ENCODE peak calls at places on chromosome 16, in ten cellular contexts. F is HCT116, J is colonic mucosa, H is uterus, W is MCF 10A, C is cardiac fibroblast, O is neural progenitor cell, B is H9, Z is stomach, G is cardiac muscle cell. V is an unnamed sample.
A peak's percentile ranks its signal among the peaks of the same experiment; 100 is the strongest.

GRCh38 chr16:22670551-22670970 is 143.4 kb upstream of the HS3ST2 start:
- DNase-seq in B (peak; percentile 94), Z (no peak), G (no peak), J (no peak), W (peak; percentile 33), H (no peak), C (no peak), F (peak; percentile 65), O (peak; percentile 77), V (no peak)

GRCh38 chr16:87416826-87417471 is 24.8 kb downstream of the MAP1LC3B start:
- DNase-seq in Z (no peak), J (peak; percentile 43), H (peak; percentile 47), F (no peak), W (peak; percentile 56), B (no peak), O (peak; percentile 19), G (peak; percentile 75), C (peak; percentile 76), V (no peak)

GRCh38 chr16:65312795-65313194 is 190.9 kb upstream of the CDH11 start:
- DNase-seq in C (peak; percentile 41), O (no peak), H (no peak), Z (no peak), G (peak; percentile 38), B (no peak), J (no peak), F (no peak), W (no peak), V (no peak)

GRCh38 chr16:72848759-72849664 is 198.9 kb downstream of the ZFHX3 start:
- DNase-seq in H (peak; percentile 89), B (no peak), J (peak; percentile 81), F (peak; percentile 56), W (peak; percentile 91), G (peak; percentile 94), Z (peak; percentile 92), C (peak; percentile 96), O (peak; percentile 26), V (peak; percentile 88)

GRCh38 chr16:69532761-69533459 is 32.9 kb upstream of the NFAT5 start:
- DNase-seq in O (no peak), G (no peak), F (no peak), C (no peak), Z (no peak), B (no peak), J (no peak), W (no peak), H (no peak), V (no peak)

GRCh38 chr16:71647391-71647790 is 21.4 kb downstream of the MARVELD3 start:
- DNase-seq in G (no peak), J (no peak), C (no peak), B (no peak), O (no peak), F (no peak), H (no peak), W (no peak), Z (no peak), V (no peak)

GRCh38 chr16:30010817-30011504 is at the start of gene DOC2A:
- DNase-seq in B (peak; percentile 59), F (no peak), O (peak; percentile 78), Z (no peak), H (no peak), C (no peak), W (no peak), G (no peak), J (no peak), V (no peak)

GRCh38 chr16:65618931-65619330 is 497.1 kb upstream of the CDH11 start:
- DNase-seq in C (peak; percentile 20), O (no peak), G (peak; percentile 27), W (no peak), H (no peak), F (no peak), Z (no peak), B (no peak), J (no peak), V (no peak)

GRCh38 chr16:82043680-82044584 is 8.9 kb downstream of the HSD17B2 start:
- DNase-seq in G (peak; percentile 16), Z (no peak), B (no peak), O (peak; percentile 56), F (no peak), W (no peak), H (no peak), J (no peak), C (peak; percentile 7), V (no peak)

GRCh38 chr16:77540656-77541055 is 105.8 kb upstream of the ADAMTS18 start:
- DNase-seq in H (no peak), O (no peak), C (peak; percentile 3), F (no peak), B (no peak), G (peak; percentile 62), Z (no peak), W (no peak), J (no peak), V (no peak)

DNA sequence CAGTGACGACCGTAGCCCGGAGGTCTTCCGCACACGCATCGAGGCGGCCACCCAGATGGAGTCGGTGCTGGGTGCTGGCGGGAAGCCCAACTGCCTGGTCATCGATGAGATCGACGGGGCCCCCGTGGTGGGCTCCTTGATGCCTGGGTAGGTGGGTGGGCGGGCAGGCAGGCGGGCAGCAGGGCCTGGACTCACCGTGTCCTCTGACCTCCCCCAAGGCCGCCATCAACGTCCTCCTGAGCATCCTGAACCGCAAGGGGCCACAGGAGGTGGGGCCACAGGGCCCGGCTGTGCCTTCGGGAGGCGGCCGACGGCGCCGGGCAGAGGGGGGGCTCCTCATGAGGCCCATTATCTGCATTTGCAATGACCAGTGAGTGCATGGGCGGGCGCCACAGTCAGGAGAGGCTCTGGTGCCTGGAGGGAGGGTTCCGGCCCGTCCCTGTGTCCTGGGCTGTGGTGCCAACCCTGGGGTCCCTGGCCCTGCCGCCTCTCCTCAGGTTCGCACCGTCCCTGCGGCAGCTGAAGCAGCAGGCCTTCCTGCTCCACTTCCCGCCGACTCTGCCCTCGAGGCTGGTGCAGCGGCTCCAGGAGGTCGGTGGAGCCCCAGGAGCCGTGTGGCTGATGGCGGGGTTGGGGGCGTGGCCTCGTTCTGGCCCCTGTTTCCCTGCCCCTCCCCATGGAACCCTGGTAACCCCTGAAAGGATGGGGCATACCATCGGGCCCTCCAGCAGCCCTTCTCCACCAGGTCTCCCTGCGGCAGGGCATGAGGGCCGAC is 4.0 kb downstream of the CHTF18 start:
- DNase-seq in F (no peak), C (no peak), W (no peak), H (no peak), Z (no peak), B (no peak), J (no peak), O (no peak), G (no peak), V (no peak)
- TF ChIP-seq CTCF in F (no peak), C (no peak), W (no peak), H (no peak), Z (no peak), B (no peak), J (no peak), O (no peak), G (no peak), V (no peak)

GRCh38 chr16:88533945-88534641 is 36.1 kb upstream of the ZC3H18 start:
- DNase-seq in J (peak; percentile 75), G (peak; percentile 67), O (peak; percentile 92), B (peak; percentile 81), C (peak; percentile 69), F (peak; percentile 31), H (peak; percentile 83), Z (peak; percentile 59), W (peak; percentile 64), V (peak; percentile 70)
- TF ChIP-seq CTCF in J (no peak), G (no peak), O (no peak), B (no peak), C (no peak), F (no peak), H (no peak), Z (no peak), W (no peak), V (no peak)

GRCh38 chr16:24845726-24846547 is at the start of gene SLC5A11:
- DNase-seq in J (no peak), B (no peak), G (no peak), O (no peak), Z (no peak), W (no peak), C (no peak), F (no peak), H (no peak), V (no peak)
- TF ChIP-seq CTCF in J (no peak), B (no peak), G (no peak), O (no peak), Z (no peak), W (no peak), C (no peak), F (no peak), H (no peak), V (no peak)

DNA sequence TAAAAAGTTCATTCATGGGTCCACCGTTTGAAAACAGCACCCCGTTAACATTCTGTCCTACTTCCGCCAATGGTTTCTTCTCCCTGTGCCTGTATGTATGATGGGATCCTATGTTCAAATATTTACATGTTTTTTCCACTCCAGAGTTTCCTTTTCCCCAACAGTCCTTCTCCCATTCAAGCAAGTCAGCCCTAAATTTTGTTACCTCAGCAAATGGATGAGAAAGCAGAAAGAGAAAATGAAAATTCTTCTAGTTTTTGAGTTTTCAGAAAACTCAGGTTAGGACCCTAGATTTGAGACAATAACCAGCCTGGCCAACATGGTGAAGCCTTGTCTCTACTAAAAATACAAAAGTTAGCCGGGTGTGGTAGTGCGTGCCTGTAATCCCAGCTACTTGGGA is 3.5 kb upstream of the ERN2 start:
- DNase-seq in O (no peak), G (no peak), C (no peak), B (no peak), Z (no peak), F (no peak), J (no peak), H (no peak), W (no peak), V (no peak)
- TF ChIP-seq CTCF in O (no peak), G (no peak), C (no peak), B (no peak), Z (no peak), F (no peak), J (no peak), H (no peak), W (no peak), V (no peak)

GRCh38 chr16:1494129-1494640 is 1.0 kb downstream of the TELO2 start:
- DNase-seq in H (peak; percentile 62), G (peak; percentile 88), B (peak; percentile 54), F (no peak), Z (peak; percentile 44), O (peak; percentile 48), W (peak; percentile 61), J (peak; percentile 31), C (peak; percentile 90), V (no peak)
- TF ChIP-seq CTCF in H (peak; percentile 56), G (peak; percentile 80), B (peak; percentile 52), F (no peak), Z (peak; percentile 31), O (peak; percentile 24), W (peak; percentile 45), J (no peak), C (peak; percentile 90), V (peak; percentile 13)

GRCh38 chr16:4475880-4476790 is at the start of gene HMOX2:
- DNase-seq in H (peak; percentile 95), J (peak; percentile 96), B (peak; percentile 97), W (peak; percentile 92), Z (peak; percentile 97), G (peak; percentile 93), F (peak; percentile 90), C (peak; percentile 93), O (peak; percentile 94), V (peak; percentile 91)
- TF ChIP-seq CTCF in H (peak; percentile 56), J (no peak), B (peak; percentile 52), W (peak; percentile 41), Z (peak; percentile 16), G (peak; percentile 50), F (no peak), C (no peak), O (peak; percentile 36), V (no peak)

GRCh38 chr16:84940670-84941551 is 70.4 kb downstream of the ZDHHC7 start:
- DNase-seq in C (peak; percentile 33), W (no peak), F (no peak), G (peak; percentile 30), J (no peak), O (no peak), B (no peak), Z (no peak), H (peak; percentile 65), V (no peak)
- TF ChIP-seq CTCF in C (no peak), W (no peak), F (no peak), G (peak; percentile 3), J (no peak), O (no peak), B (no peak), Z (no peak), H (peak; percentile 38), V (no peak)

V was measured in lung.